ENCODE peak calls at places on chromosomes 7 and 10, in nine cellular contexts. R is PC-3, X is cardiac fibroblast, Z is neural crest cell, V is astrocyte, H is fibroblast of the aortic adventitia, E is A549, Q is mesothelial cell of epicardium, Y is GM20000. D is an unnamed sample.
A peak's percentile ranks its signal among the peaks of the same experiment; 100 is the strongest.

GRCh38 chr10:91200314-91201212 is 19.9 kb upstream of the PCGF5 start:
- DNase-seq in R (no peak), X (no peak), Z (no peak), V (no peak), H (no peak), E (no peak), Q (no peak), Y (no peak), D (no peak)

GRCh38 chr7:123522061-123522460 is 12.3 kb downstream of the IQUB start:
- DNase-seq in R (peak; percentile 62), X (no peak), Z (no peak), V (no peak), H (no peak), E (no peak), Q (no peak), Y (no peak), D (peak; percentile 82)

GRCh38 chr7:157474685-157475084 is 137.9 kb downstream of the DNAJB6 start:
- DNase-seq in R (peak; percentile 29), X (peak; percentile 10), Z (no peak), V (no peak), H (no peak), E (peak; percentile 41), Q (no peak), Y (no peak), D (no peak)

GRCh38 chr10:96304241-96304640 is at the start of gene DNTT:
- DNase-seq in R (no peak), X (no peak), Z (no peak), V (no peak), H (no peak), E (no peak), Q (no peak), Y (no peak), D (no peak)

GRCh38 chr10:71083457-71083975 is 128.9 kb upstream of the UNC5B start:
- DNase-seq in R (no peak), X (no peak), Z (no peak), V (no peak), H (no peak), E (no peak), Q (no peak), Y (no peak), D (no peak)

GRCh38 chr10:99234067-99234738 is 1.4 kb downstream of the HPSE2 start:
- DNase-seq in R (no peak), X (peak; percentile 56), Z (peak; percentile 18), V (peak; percentile 16), H (peak; percentile 28), E (no peak), Q (peak; percentile 39), Y (peak; percentile 88), D (no peak)

GRCh38 chr10:97259119-97259518 is 33.3 kb downstream of the ARHGAP19 start:
- DNase-seq in R (no peak), X (no peak), Z (no peak), V (no peak), H (no peak), E (no peak), Q (no peak), Y (no peak), D (no peak)

GRCh38 chr10:4041531-4042096 is 256.6 kb upstream of the KLF6 start:
- DNase-seq in R (no peak), X (peak; percentile 24), Z (no peak), V (no peak), H (no peak), E (no peak), Q (no peak), Y (no peak), D (no peak)

GRCh38 chr10:72276421-72277339 is 3.0 kb downstream of the DDIT4 start:
- DNase-seq in R (no peak), X (peak; percentile 91), Z (no peak), V (no peak), H (peak; percentile 86), E (no peak), Q (no peak), Y (no peak), D (no peak)

GRCh38 chr7:47389923-47390630 is 191.8 kb downstream of the TNS3 start:
- DNase-seq in R (no peak), X (no peak), Z (no peak), V (no peak), H (no peak), E (no peak), Q (no peak), Y (no peak), D (no peak)

GRCh38 chr7:155206286-155207020 is 91.2 kb upstream of the INSIG1 start:
- DNase-seq in R (peak; percentile 69), X (peak; percentile 95), Z (no peak), V (peak; percentile 90), H (peak; percentile 94), E (no peak), Q (no peak), Y (peak; percentile 73), D (peak; percentile 74)

GRCh38 chr7:2807846-2808772 is 36.0 kb downstream of the GNA12 start:
- DNase-seq in R (no peak), X (no peak), Z (no peak), V (no peak), H (no peak), E (no peak), Q (no peak), Y (no peak), D (no peak)

GRCh38 chr10:20870839-20871238 is 26.3 kb downstream of the NEBL start:
- DNase-seq in R (no peak), X (no peak), Z (no peak), V (no peak), H (no peak), E (no peak), Q (no peak), Y (no peak), D (no peak)

GRCh38 chr10:75021851-75022250 is 89.6 kb upstream of the SAMD8 start:
- DNase-seq in R (peak; percentile 61), X (no peak), Z (no peak), V (no peak), H (no peak), E (no peak), Q (no peak), Y (no peak), D (no peak)

GRCh38 chr7:132189881-132190280 is 386.4 kb downstream of the PLXNA4 start:
- DNase-seq in R (no peak), X (no peak), Z (no peak), V (no peak), H (no peak), E (no peak), Q (no peak), Y (no peak), D (no peak)

GRCh38 chr10:25694976-25695375 is 239.1 kb upstream of the MYO3A start:
- DNase-seq in R (no peak), X (no peak), Z (no peak), V (no peak), H (no peak), E (no peak), Q (no peak), Y (no peak), D (no peak)

GRCh38 chr10:27022048-27022447 is 78.2 kb downstream of the ANKRD26 start:
- DNase-seq in R (no peak), X (no peak), Z (no peak), V (no peak), H (no peak), E (no peak), Q (no peak), Y (no peak), D (no peak)
- TF ChIP-seq CTCF in R (no peak), X (no peak), Z (no peak), V (no peak), H (no peak), E (no peak), Q (no peak), Y (no peak), D (no peak)

DNA sequence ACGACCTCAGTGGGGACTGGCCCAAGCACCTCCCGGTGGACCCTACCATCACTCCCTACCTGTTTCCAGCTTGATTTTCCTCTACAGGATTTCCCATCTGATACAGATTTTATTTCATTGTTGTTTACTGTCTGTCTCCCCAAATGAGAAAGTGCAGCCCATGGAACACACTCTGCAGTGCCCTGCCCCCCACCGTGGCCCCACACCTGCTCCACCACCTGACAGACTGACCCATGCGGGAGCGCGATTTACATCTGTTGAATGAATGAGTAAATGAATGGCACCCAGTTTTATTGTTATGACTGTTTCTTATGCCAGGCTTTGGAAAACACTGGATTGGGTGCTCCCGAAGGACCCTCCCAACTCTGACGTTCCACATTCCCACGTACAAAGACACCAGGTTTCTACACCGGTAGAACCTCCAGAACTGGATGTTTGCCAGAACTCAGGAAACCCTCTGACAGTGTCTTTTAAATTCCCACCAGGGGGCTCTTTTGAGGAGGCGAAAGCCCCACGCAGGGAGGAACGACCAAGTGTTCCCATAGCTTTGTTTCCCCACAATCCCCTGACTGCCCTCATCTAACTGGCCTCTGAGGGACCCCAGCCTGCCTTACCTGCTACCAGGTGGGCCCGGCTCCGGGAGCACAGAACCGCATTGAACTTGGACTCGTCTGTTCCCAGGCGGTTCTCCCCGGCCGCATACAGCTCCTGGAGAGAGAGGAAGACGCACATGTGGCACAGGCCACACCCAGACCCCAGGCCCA is 29.0 kb downstream of the PLAC9 start:
- DNase-seq in R (peak; percentile 76), X (peak; percentile 26), Z (no peak), V (no peak), H (no peak), E (no peak), Q (no peak), Y (no peak), D (no peak)
- TF ChIP-seq CTCF in R (peak; percentile 89), X (no peak), Z (peak; percentile 52), V (no peak), H (no peak), E (no peak), Q (peak; percentile 47), Y (no peak), D (no peak)

GRCh38 chr10:46223064-46223480 is 63.7 kb upstream of the ANTXRL start:
- DNase-seq in R (no peak), X (no peak), Z (no peak), V (no peak), H (no peak), E (no peak), Q (no peak), Y (no peak), D (no peak)
- TF ChIP-seq CTCF in R (peak; percentile 50), X (peak; percentile 20), Z (no peak), V (no peak), H (no peak), E (peak; percentile 13), Q (no peak), Y (peak; percentile 12), D (no peak)

GRCh38 chr10:69800665-69801064 is 1.0 kb upstream of the COL13A1 start:
- DNase-seq in R (no peak), X (no peak), Z (no peak), V (no peak), H (no peak), E (no peak), Q (no peak), Y (no peak), D (no peak)

GRCh38 chr10:69803809-69804208 is 2.1 kb downstream of the COL13A1 start:
- DNase-seq in R (peak; percentile 38), X (no peak), Z (no peak), V (no peak), H (no peak), E (no peak), Q (no peak), Y (no peak), D (no peak)

GRCh38 chr10:69801434-69802315 is at the start of gene COL13A1:
- DNase-seq in R (peak; percentile 99), X (peak; percentile 73), Z (peak; percentile 46), V (peak; percentile 68), H (peak; percentile 60), E (peak; percentile 58), Q (no peak), Y (no peak), D (no peak)

GRCh38 chr10:69801094-69801433 is 642 bp upstream of the COL13A1 start:
- DNase-seq in R (peak; percentile 92), X (peak; percentile 60), Z (peak; percentile 71), V (no peak), H (peak; percentile 56), E (peak; percentile 88), Q (no peak), Y (peak; percentile 75), D (no peak)

GRCh38 chr10:69802424-69803161 is 887 bp downstream of the COL13A1 start:
- DNase-seq in R (peak; percentile 61), X (peak; percentile 58), Z (peak; percentile 56), V (peak; percentile 55), H (peak; percentile 52), E (no peak), Q (no peak), Y (peak; percentile 41), D (no peak)
- TF ChIP-seq CTCF in R (peak; percentile 55), X (peak; percentile 20), Z (peak; percentile 27), V (no peak), H (peak; percentile 39), E (no peak), Q (no peak), Y (no peak), D (no peak)

D was measured in kidney epithelial cell.